ENCODE peak calls at places on chromosome 20, in six cellular contexts. L is lower lobe of right lung; Y is aorta; H is naive thymus-derived CD4-positive, alpha-beta T cell; N is upper lobe of left lung; R is mammary epithelial cell. C is an unnamed sample.

GRCh38 chr20:25136643-25137559 is 55.0 kb upstream of the VSX1 start:
- DNase-seq in L (peak), Y (peak), H (no peak), N (peak), R (peak), C (no peak)

GRCh38 chr20:64177420-64177783 is 13.2 kb downstream of the MYT1 start:
- DNase-seq in L (peak), Y (no peak), H (no peak), N (no peak), R (no peak), C (no peak)

GRCh38 chr20:40265872-40266533 is 423.0 kb downstream of the MAFB start:
- DNase-seq in L (no peak), Y (no peak), H (no peak), N (no peak), R (peak), C (peak)

GRCh38 chr20:45592574-45593189 is 13.6 kb upstream of the WFDC8 start:
- DNase-seq in L (no peak), Y (no peak), H (no peak), N (no peak), R (peak), C (peak)

GRCh38 chr20:19747903-19748302 is 10.2 kb upstream of the RIN2 start:
- DNase-seq in L (no peak), Y (no peak), H (no peak), N (no peak), R (no peak), C (no peak)

GRCh38 chr20:15297059-15297875 is 959.9 kb upstream of the FLRT3 start:
- DNase-seq in L (no peak), Y (no peak), H (no peak), N (no peak), R (peak), C (no peak)

GRCh38 chr20:5390719-5391118 is 74.0 kb upstream of the PROKR2 start:
- DNase-seq in L (no peak), Y (no peak), H (no peak), N (no peak), R (no peak), C (no peak)

GRCh38 chr20:14604143-14604542 is 266.7 kb upstream of the FLRT3 start:
- DNase-seq in L (no peak), Y (no peak), H (no peak), N (no peak), R (no peak), C (no peak)

GRCh38 chr20:6765469-6766058 is 1.9 kb upstream of the BMP2 start:
- DNase-seq in L (no peak), Y (no peak), H (no peak), N (no peak), R (peak), C (no peak)

GRCh38 chr20:52766645-52767435 is 205.3 kb upstream of the TSHZ2 start:
- DNase-seq in L (no peak), Y (no peak), H (no peak), N (no peak), R (no peak), C (no peak)

GRCh38 chr20:54132612-54133433 is 41.0 kb downstream of the CYP24A1 start:
- DNase-seq in L (no peak), Y (no peak), H (no peak), N (no peak), R (peak), C (no peak)

GRCh38 chr20:40314278-40314677 is 374.8 kb downstream of the MAFB start:
- DNase-seq in L (no peak), Y (no peak), H (no peak), N (no peak), R (no peak), C (no peak)

GRCh38 chr20:32980131-32980941 is 23.9 kb downstream of the SUN5 start:
- DNase-seq in L (no peak), Y (no peak), H (no peak), N (no peak), R (no peak), C (peak)

GRCh38 chr20:52793339-52793963 is 178.7 kb upstream of the TSHZ2 start:
- DNase-seq in L (no peak), Y (no peak), H (no peak), N (no peak), R (no peak), C (peak)

GRCh38 chr20:54112221-54112884 is 42.0 kb upstream of the BCAS1 start:
- DNase-seq in L (peak), Y (no peak), H (no peak), N (no peak), R (no peak), C (no peak)

GRCh38 chr20:58640446-58640845 is 10.6 kb upstream of the STX16 start:
- DNase-seq in L (no peak), Y (no peak), H (no peak), N (no peak), R (peak), C (no peak)

GRCh38 chr20:44901972-44902371 is 7.9 kb upstream of the PABPC1L start:
- DNase-seq in L (no peak), Y (no peak), H (no peak), N (no peak), R (no peak), C (no peak)

GRCh38 chr20:63068711-63069367 is 62.1 kb upstream of the BHLHE23 start:
- DNase-seq in L (peak), Y (peak), H (no peak), N (no peak), R (no peak), C (peak)

GRCh38 chr20:57657537-57658446 is 37.6 kb upstream of the ZBP1 start:
- DNase-seq in L (peak), Y (peak), H (peak), N (peak), R (peak), C (no peak)

GRCh38 chr20:17061721-17062120 is 165.1 kb upstream of the PCSK2 start:
- DNase-seq in L (no peak), Y (no peak), H (no peak), N (no peak), R (no peak), C (no peak)

GRCh38 chr20:23286346-23286745 is 64.2 kb upstream of the NXT1 start:
- DNase-seq in L (no peak), Y (no peak), H (no peak), N (no peak), R (no peak), C (no peak)

GRCh38 chr20:50980851-50981713 is 22.5 kb downstream of the MOCS3 start:
- DNase-seq in L (peak), Y (peak), H (peak), N (peak), R (peak), C (peak)

GRCh38 chr20:41387433-41387832 is 20.8 kb upstream of the EMILIN3 start:
- DNase-seq in L (peak), Y (no peak), H (no peak), N (no peak), R (no peak), C (peak)

GRCh38 chr20:44460795-44461141 is 14.9 kb upstream of the TTPAL start:
- DNase-seq in L (no peak), Y (no peak), H (no peak), N (no peak), R (peak), C (peak)

GRCh38 chr20:33273117-33273851 is 9.7 kb upstream of the BPIFB1 start:
- DNase-seq in L (no peak), Y (no peak), H (no peak), N (no peak), R (no peak), C (no peak)

GRCh38 chr20:47527004-47527800 is 25.5 kb downstream of the NCOA3 start:
- DNase-seq in L (no peak), Y (no peak), H (no peak), N (no peak), R (no peak), C (no peak)

GRCh38 chr20:5549200-5549599 is 201.0 kb upstream of the SHLD1 start:
- DNase-seq in L (no peak), Y (no peak), H (no peak), N (no peak), R (no peak), C (no peak)

GRCh38 chr20:3614509-3614908 is 48.7 kb downstream of the GFRA4 start:
- DNase-seq in L (no peak), Y (no peak), H (no peak), N (no peak), R (no peak), C (no peak)

GRCh38 chr20:45470262-45470931 is 844 bp downstream of the WFDC2 start:
- DNase-seq in L (peak), Y (peak), H (no peak), N (peak), R (no peak), C (peak)

GRCh38 chr20:31715766-31716165 is 6.9 kb downstream of the BCL2L1 start:
- DNase-seq in L (no peak), Y (no peak), H (no peak), N (no peak), R (no peak), C (no peak)

GRCh38 chr20:31716351-31716750 is 6.3 kb downstream of the BCL2L1 start:
- DNase-seq in L (no peak), Y (no peak), H (no peak), N (no peak), R (no peak), C (no peak)

GRCh38 chr20:31718952-31719643 is 3.6 kb downstream of the BCL2L1 start:
- DNase-seq in L (no peak), Y (no peak), H (no peak), N (no peak), R (peak), C (no peak)

GRCh38 chr20:31717478-31717946 is 5.2 kb downstream of the BCL2L1 start:
- DNase-seq in L (no peak), Y (no peak), H (no peak), N (no peak), R (no peak), C (no peak)

GRCh38 chr20:31716818-31717477 is 5.7 kb downstream of the BCL2L1 start:
- DNase-seq in L (no peak), Y (no peak), H (no peak), N (no peak), R (no peak), C (no peak)
- H3K4me3 ChIP-seq in L (peak), Y (peak), H (peak), N (peak), R (peak), C (no peak)

GRCh38 chr20:38369387-38369786 is 23.1 kb downstream of the LBP start:
- DNase-seq in L (no peak), Y (no peak), H (no peak), N (no peak), R (no peak), C (peak)
- H3K4me3 ChIP-seq in L (no peak), Y (no peak), H (no peak), N (no peak), R (no peak), C (peak)

GRCh38 chr20:35277531-35278395 is at the start of gene MMP24OS:
- DNase-seq in L (peak), Y (peak), H (peak), N (peak), R (peak), C (peak)

GRCh38 chr20:35276408-35276807 is 1.5 kb downstream of the MMP24OS start:
- DNase-seq in L (no peak), Y (no peak), H (no peak), N (no peak), R (no peak), C (no peak)

GRCh38 chr20:35274172-35275092 is 3.5 kb downstream of the MMP24OS start:
- DNase-seq in L (no peak), Y (no peak), H (no peak), N (peak), R (no peak), C (no peak)

GRCh38 chr20:35277127-35277526 is 795 bp downstream of the MMP24OS start:
- DNase-seq in L (no peak), Y (no peak), H (no peak), N (no peak), R (no peak), C (no peak)

GRCh38 chr20:35275741-35276251 is 2.1 kb downstream of the MMP24OS start:
- DNase-seq in L (no peak), Y (no peak), H (no peak), N (no peak), R (no peak), C (no peak)
- H3K4me3 ChIP-seq in L (no peak), Y (no peak), H (no peak), N (no peak), R (no peak), C (no peak)

GRCh38 chr20:62062661-62063600 is 2.8 kb downstream of the TAF4 start:
- DNase-seq in L (no peak), Y (no peak), H (no peak), N (peak), R (no peak), C (no peak)
- H3K4me3 ChIP-seq in L (peak), Y (no peak), H (no peak), N (peak), R (no peak), C (peak)

DNA sequence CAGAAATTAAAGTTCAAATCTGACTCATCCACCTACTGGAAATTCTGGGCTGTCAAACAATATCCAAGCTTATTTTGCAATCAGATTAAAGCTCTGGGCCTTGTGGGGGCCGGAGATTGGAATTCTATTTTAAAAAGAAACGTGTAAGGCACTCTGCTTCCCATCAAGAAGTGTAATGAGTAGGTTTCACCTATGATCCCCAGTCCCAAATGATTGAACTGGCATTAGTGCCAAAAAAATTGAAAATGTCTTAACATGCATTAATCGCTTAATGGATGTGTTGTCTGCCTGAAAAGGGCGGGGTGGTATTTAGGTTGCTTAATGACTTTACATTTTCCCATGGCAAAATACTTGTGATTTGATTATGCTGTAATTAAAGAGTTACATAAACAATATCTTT is 542.3 kb upstream of the BTBD3 start:
- DNase-seq in L (no peak), Y (no peak), H (no peak), N (no peak), R (peak), C (no peak)
- H3K4me3 ChIP-seq in L (no peak), Y (no peak), H (no peak), N (no peak), R (no peak), C (no peak)

DNA sequence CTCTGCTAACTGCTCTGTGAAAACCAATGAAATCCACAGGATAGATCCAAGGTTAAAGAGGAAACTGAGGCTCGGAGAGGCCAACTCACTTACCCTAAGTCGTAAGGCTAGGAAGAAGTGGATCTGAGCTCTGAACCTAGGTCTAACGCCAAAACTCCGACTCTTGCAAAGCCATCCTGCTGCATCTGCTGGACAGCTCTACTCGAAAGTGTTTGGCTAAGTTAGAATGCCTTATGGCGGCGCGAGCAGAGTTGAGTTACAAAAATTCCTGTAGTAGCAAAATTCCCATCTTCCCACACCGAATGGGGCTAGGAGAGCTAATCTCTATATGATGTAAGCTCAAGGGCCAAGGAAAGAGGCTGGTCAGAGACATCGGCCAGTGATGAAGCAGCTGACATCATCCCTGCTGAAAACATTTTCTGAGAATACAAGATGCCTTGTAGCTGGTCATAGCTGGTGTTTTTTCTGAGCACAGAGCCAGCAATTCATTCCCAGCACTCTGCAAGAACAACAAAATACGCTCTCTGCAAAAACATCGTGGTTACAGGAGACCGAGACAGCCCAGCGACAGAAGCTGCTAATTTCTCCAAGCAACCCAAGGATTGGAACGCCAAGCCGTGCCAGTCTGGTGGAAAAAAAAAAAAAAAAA is 1.8 kb downstream of the SPATA2 start:
- DNase-seq in L (no peak), Y (no peak), H (no peak), N (no peak), R (no peak), C (no peak)
- H3K4me3 ChIP-seq in L (peak), Y (no peak), H (no peak), N (no peak), R (no peak), C (no peak)

DNA sequence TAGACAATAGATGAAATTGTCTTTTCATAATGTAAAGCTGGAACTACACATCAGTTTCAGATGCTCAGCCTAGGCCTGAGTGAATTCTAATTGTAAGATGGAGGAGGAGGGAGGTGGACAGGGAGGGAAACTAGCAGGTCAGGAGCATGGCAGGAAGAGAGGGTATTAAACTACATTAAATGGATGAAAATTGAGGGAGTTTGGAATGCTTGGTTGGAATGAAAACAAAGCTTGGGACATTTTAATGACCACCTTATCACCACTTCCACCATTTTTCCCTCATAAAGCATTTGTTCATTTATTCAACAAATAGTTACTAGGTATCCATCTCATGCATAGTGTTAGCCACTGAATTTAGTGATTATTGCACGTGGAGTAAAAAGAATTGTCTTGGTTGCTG is 65.0 kb downstream of the KIZ start:
- DNase-seq in L (no peak), Y (no peak), H (no peak), N (no peak), R (no peak), C (no peak)
- H3K4me3 ChIP-seq in L (no peak), Y (no peak), H (no peak), N (no peak), R (no peak), C (no peak)

GRCh38 chr20:9838035-9838377 is 870 bp downstream of the PAK5 start:
- DNase-seq in L (no peak), Y (no peak), H (no peak), N (peak), R (peak), C (peak)

GRCh38 chr20:9839626-9840025 is 750 bp upstream of the PAK5 start:
- DNase-seq in L (no peak), Y (no peak), H (no peak), N (no peak), R (peak), C (no peak)

GRCh38 chr20:9837634-9838033 is 1.2 kb downstream of the PAK5 start:
- DNase-seq in L (no peak), Y (no peak), H (no peak), N (no peak), R (no peak), C (no peak)

GRCh38 chr20:9835302-9835701 is 3.6 kb downstream of the PAK5 start:
- DNase-seq in L (no peak), Y (no peak), H (no peak), N (no peak), R (no peak), C (no peak)

DNA sequence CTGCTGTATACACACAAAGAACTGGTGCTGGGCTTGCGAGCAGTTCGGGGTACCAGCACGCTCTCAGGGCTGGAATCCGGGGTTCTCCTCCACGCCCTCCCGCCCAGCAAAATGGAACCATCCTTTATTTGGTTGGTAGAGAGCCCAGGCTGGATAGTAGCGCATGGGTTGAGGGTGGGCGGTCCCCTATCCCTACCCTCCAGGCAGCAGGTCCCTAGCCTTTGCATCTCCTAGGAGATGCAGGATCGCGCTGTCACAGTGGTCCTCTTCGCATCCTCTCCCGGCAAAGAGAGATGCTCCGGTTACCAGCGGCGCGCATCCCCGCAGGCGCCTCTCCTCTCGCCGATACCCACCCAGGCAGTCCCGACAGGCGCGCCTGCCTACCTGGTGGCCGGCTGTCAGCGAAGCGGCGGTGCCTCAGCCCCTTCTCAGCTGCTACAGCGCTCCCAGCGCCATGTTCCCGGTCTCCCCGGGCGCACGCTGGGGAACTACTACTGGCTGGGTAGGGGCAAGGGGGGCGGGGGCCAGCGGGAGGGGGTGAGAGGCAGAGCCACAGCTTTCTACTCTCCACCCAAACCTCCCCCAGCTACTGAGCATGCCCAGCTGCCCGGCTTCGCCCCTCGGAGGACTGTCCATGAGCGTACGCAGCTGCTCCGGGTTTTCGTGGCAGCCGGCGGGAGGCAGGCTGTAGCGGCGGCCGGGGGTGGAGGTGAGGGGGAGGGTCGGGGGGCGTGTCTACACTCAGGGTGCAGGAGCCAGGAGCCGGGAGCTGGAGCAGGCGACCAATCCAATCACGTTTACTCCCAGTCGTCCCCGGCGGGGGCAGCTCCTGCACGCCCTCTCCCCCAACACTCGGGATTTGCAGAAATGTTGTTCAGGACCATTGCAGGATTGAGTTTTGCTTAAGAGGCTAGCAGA is at the start of gene PAK5:
- DNase-seq in L (peak), Y (peak), H (no peak), N (peak), R (peak), C (peak)
- H3K4me3 ChIP-seq in L (peak), Y (peak), H (no peak), N (peak), R (peak), C (peak)